ENCODE peak calls at places on chromosomes 16 and 17, in six cellular contexts. Z is esophagus squamous epithelium, Q is left colon, I is activated T-helper 1 cell treated with Interleukin-2 at 50 U/mL for 16 hours, M is WTC11, Y is AG08396. S is an unnamed sample.

GRCh38 chr17:32876414-32877163 is at the start of gene MYO1D:
- DNase-seq in Z (no peak), Q (peak), I (peak), M (peak), Y (no peak), S (no peak)

GRCh38 chr16:31459722-31460581 is 651 bp downstream of the ARMC5 start:
- DNase-seq in Z (peak), Q (peak), I (peak), M (peak), Y (peak), S (peak)

GRCh38 chr17:7912927-7913524 is 3.1 kb downstream of the RNF227 start:
- DNase-seq in Z (no peak), Q (peak), I (no peak), M (no peak), Y (peak), S (no peak)

GRCh38 chr16:60605176-60605575 is 1431.1 kb downstream of the CDH8 start:
- DNase-seq in Z (no peak), Q (no peak), I (no peak), M (no peak), Y (no peak), S (no peak)

GRCh38 chr16:57801856-57802634 is at the start of gene KIFC3:
- DNase-seq in Z (no peak), Q (peak), I (peak), M (peak), Y (peak), S (no peak)

GRCh38 chr17:27663862-27664605 is 33.0 kb downstream of the LGALS9 start:
- DNase-seq in Z (no peak), Q (no peak), I (no peak), M (no peak), Y (no peak), S (no peak)

GRCh38 chr16:85151603-85152413 is 39.5 kb upstream of the CIBAR2 start:
- DNase-seq in Z (no peak), Q (peak), I (no peak), M (no peak), Y (peak), S (no peak)

GRCh38 chr16:16075463-16076399 is 126.3 kb downstream of the ABCC1 start:
- DNase-seq in Z (no peak), Q (no peak), I (no peak), M (no peak), Y (no peak), S (no peak)

GRCh38 chr17:81576621-81577277 is 24.6 kb upstream of the FAAP100 start:
- DNase-seq in Z (no peak), Q (no peak), I (no peak), M (no peak), Y (peak), S (no peak)

GRCh38 chr16:81445143-81445922 is 725 bp downstream of the CMIP start:
- DNase-seq in Z (no peak), Q (peak), I (no peak), M (no peak), Y (peak), S (no peak)

GRCh38 chr16:78283668-78284251 is 184.3 kb downstream of the WWOX start:
- DNase-seq in Z (no peak), Q (no peak), I (no peak), M (no peak), Y (no peak), S (no peak)

GRCh38 chr16:88926374-88926990 is 50.5 kb downstream of the CBFA2T3 start:
- DNase-seq in Z (no peak), Q (no peak), I (no peak), M (no peak), Y (no peak), S (no peak)

GRCh38 chr16:4131621-4132020 is 15.4 kb upstream of the ADCY9 start:
- DNase-seq in Z (no peak), Q (no peak), I (no peak), M (no peak), Y (no peak), S (no peak)

GRCh38 chr16:9090101-9090959 is 1.1 kb upstream of the HAPSTR1 start:
- DNase-seq in Z (no peak), Q (peak), I (peak), M (peak), Y (peak), S (peak)